ENCODE peak calls at places on chromosome 21, in ten cellular contexts. B is DND-41; T is SJSA1; R is psoas muscle; L is adrenal gland; I is ovary; E is tibial artery; U is upper lobe of right lung; J is CD8-positive, alpha-beta memory T cell; A is heart right ventricle. P is an unnamed sample.

GRCh38 chr21:41926068-41926806 is 27.6 kb downstream of the C2CD2 start:
- DNase-seq in T (no peak), L (peak; percentile 33), J (peak; percentile 48), A (no peak), I (no peak), B (peak; percentile 68), E (no peak), R (no peak), U (no peak), P (peak; percentile 70)

GRCh38 chr21:43874085-43874785 is 9.2 kb downstream of the AGPAT3 start:
- DNase-seq in T (no peak), U (peak; percentile 53), J (no peak), E (no peak), L (no peak), R (no peak), A (no peak), I (no peak), B (no peak), P (no peak)

GRCh38 chr21:44378646-44379581 is 25.5 kb downstream of the TRPM2 start:
- DNase-seq in L (no peak), T (no peak), E (no peak), R (no peak), U (peak; percentile 59), B (no peak), J (no peak), A (no peak), I (no peak), P (no peak)

GRCh38 chr21:16536661-16537359 is 807.0 kb downstream of the USP25 start:
- DNase-seq in E (no peak), A (no peak), B (no peak), U (no peak), T (no peak), R (no peak), I (no peak), L (no peak), J (no peak), P (no peak)

GRCh38 chr21:44295163-44295601 is 4.7 kb upstream of the PFKL start:
- DNase-seq in U (no peak), I (no peak), R (no peak), J (no peak), E (no peak), B (no peak), A (no peak), T (no peak), L (no peak), P (no peak)

GRCh38 chr21:34602061-34602460 is 12.9 kb downstream of the RCAN1 start:
- DNase-seq in B (no peak), L (no peak), I (no peak), R (no peak), T (peak; percentile 16), U (no peak), A (no peak), J (no peak), E (no peak), P (no peak)

GRCh38 chr21:42997053-42997452 is 22.7 kb downstream of the PKNOX1 start:
- DNase-seq in J (no peak), U (peak; percentile 60), I (peak; percentile 63), B (no peak), L (peak; percentile 85), E (peak; percentile 81), A (peak; percentile 32), T (peak; percentile 77), R (peak; percentile 61), P (no peak)

GRCh38 chr21:43885721-43886120 is 20.7 kb downstream of the AGPAT3 start:
- DNase-seq in L (no peak), J (no peak), E (no peak), B (no peak), A (no peak), T (no peak), U (no peak), R (no peak), I (no peak), P (no peak)

GRCh38 chr21:36901575-36901974 is 64.9 kb downstream of the HLCS start:
- DNase-seq in E (no peak), B (no peak), J (no peak), T (no peak), U (no peak), I (no peak), A (no peak), R (no peak), L (no peak), P (no peak)

GRCh38 chr21:31611445-31611844 is 48.0 kb upstream of the SOD1 start:
- DNase-seq in L (no peak), I (no peak), A (no peak), U (no peak), T (no peak), J (no peak), E (no peak), B (no peak), R (no peak), P (no peak)

GRCh38 chr21:31609081-31609480 is 50.4 kb upstream of the SOD1 start:
- DNase-seq in B (no peak), T (no peak), L (no peak), E (no peak), U (no peak), R (no peak), A (no peak), J (no peak), I (no peak), P (no peak)

GRCh38 chr21:31607791-31608190 is 51.7 kb upstream of the SOD1 start:
- DNase-seq in L (no peak), E (no peak), B (no peak), R (no peak), U (no peak), I (no peak), A (no peak), J (no peak), T (no peak), P (no peak)

GRCh38 chr21:31604591-31605190 is 54.8 kb upstream of the SOD1 start:
- DNase-seq in E (peak; percentile 42), L (peak; percentile 62), B (peak; percentile 70), A (peak; percentile 39), J (peak; percentile 34), T (peak; percentile 64), I (peak; percentile 43), U (peak; percentile 79), R (peak; percentile 38), P (peak; percentile 61)

GRCh38 chr21:31606081-31606874 is 53.2 kb upstream of the SOD1 start:
- DNase-seq in A (no peak), T (no peak), I (no peak), R (no peak), B (no peak), U (no peak), J (no peak), L (no peak), E (no peak), P (no peak)
- H3K27ac ChIP-seq in A (no peak overlapping the region), T (no peak overlapping the region), I (no peak overlapping the region), R (no peak overlapping the region), B (no peak overlapping the region), U (no peak overlapping the region), J (no peak overlapping the region), L (no peak overlapping the region), E (no peak overlapping the region), P (no peak overlapping the region)

DNA sequence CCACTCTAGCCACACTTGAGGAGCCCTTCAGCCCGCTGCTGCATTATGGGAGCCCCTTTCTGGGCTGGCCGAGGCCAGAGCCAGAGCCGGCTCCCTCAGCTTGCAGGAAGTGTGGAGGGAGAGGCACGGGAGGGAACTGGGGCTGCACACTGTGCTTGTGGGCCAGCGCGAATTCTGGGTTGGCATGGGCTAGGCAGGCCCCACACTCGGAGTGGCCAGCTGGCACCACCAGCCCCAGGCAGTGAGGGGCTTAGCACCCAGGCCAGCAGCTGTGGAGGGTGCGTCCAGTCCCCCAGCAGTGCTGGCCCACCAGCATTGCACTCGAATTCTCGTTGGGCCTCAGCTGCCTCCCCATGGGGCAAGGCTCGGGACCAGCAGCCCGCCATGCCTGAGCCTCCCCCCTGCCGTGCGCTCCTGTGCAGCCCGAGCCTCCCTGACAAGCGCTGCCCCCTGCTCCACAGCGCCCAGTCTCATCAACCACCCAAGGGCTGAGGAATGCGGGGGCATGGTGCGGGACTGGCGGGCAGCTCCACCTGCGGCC is 785.9 kb upstream of the TPTE start:
- DNase-seq in U (no peak), R (no peak), E (no peak), L (no peak), I (no peak), T (no peak), A (no peak), J (no peak), B (no peak), P (no peak)
- H3K9me3 ChIP-seq in U (peaks cover 7% of the 10 kb centered on the region), R (no peaks in the 10 kb centered on the region), E (peaks cover 32% of the 10 kb centered on the region), L (no peaks in the 10 kb centered on the region), I (no peaks in the 10 kb centered on the region), T (peaks cover 11% of the 10 kb centered on the region), A (peaks cover 11% of the 10 kb centered on the region), J (peaks cover 4% of the 10 kb centered on the region), B (peaks cover 35% of the 10 kb centered on the region), P (no peaks in the 10 kb centered on the region)

GRCh38 chr21:45485686-45486442 is 56.4 kb downstream of the SLC19A1 start:
- DNase-seq in T (no peak), B (no peak), E (no peak), U (no peak), A (no peak), J (no peak), I (no peak), L (no peak), R (peak; percentile 7), P (no peak)

GRCh38 chr21:45486443-45487160 is 55.6 kb downstream of the SLC19A1 start:
- DNase-seq in L (no peak), U (no peak), B (no peak), R (no peak), J (no peak), I (no peak), E (no peak), T (no peak), A (no peak), P (no peak)

GRCh38 chr21:45482899-45483821 is 59.1 kb downstream of the SLC19A1 start:
- DNase-seq in U (no peak), B (no peak), L (no peak), R (peak; percentile 16), I (no peak), A (no peak), J (no peak), E (no peak), T (no peak), P (peak; percentile 30)

GRCh38 chr21:45481977-45482898 is 60.0 kb downstream of the SLC19A1 start:
- DNase-seq in B (no peak), E (no peak), I (no peak), U (no peak), L (no peak), J (no peak), T (no peak), R (peak; percentile 12), A (no peak), P (no peak)

DNA sequence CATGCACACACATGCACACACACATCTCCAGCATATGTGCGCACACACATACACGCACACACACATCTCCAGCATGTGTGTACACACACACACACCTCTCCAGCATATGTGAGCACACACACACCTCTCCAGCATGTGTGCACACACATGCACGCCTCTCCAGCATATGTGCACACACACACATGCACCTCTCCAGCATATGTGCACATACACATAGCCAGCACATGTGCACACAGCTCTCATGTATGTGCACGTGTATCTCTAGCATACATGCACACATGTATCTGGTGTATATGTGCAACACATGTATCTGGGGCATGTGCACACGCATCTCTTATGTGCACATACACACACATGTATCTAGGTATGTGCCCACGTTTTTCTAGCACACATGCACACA is 57.9 kb downstream of the SLC19A1 start:
- DNase-seq in E (no peak), L (no peak), B (no peak), A (no peak), T (no peak), I (no peak), J (no peak), R (no peak), U (no peak), P (no peak)
- H3K4me1 ChIP-seq in E (no peaks in the 10 kb centered on the region), L (no peaks in the 10 kb centered on the region), B (no peaks in the 10 kb centered on the region), A (no peaks in the 10 kb centered on the region), T (no peaks in the 10 kb centered on the region), I (no peaks in the 10 kb centered on the region), J (peaks cover 22% of the 10 kb centered on the region), R (no peaks in the 10 kb centered on the region), U (no peaks in the 10 kb centered on the region), P (peaks cover 14% of the 10 kb centered on the region)

GRCh38 chr21:33401617-33401967 is 1.6 kb upstream of the IFNGR2 start:
- DNase-seq in T (no peak), E (no peak), U (no peak), B (no peak), I (no peak), J (no peak), A (no peak), R (no peak), L (no peak), P (no peak)
- H3K27ac ChIP-seq in T (no peak overlapping the region), E (no peak overlapping the region), U (no peak overlapping the region), B (no peak overlapping the region), I (no peak overlapping the region), J (no peak overlapping the region), A (peak overlapping the region; percentile 99), R (no peak overlapping the region), L (peak overlapping the region; percentile 65), P (no peak overlapping the region)

P was measured in CD4-positive, alpha-beta memory T cell.